ENCODE peak calls at places on chromosome 7, in seven cellular contexts. N, P, Y, Z, M, T and C are unnamed samples.

GRCh38 chr7:129163875-129164544 is 19.5 kb downstream of the TSPAN33 start:
- DNase-seq in N (no peak), P (no peak), Y (no peak), Z (peak; percentile 58), M (no peak), T (peak; percentile 34), C (peak; percentile 40)

GRCh38 chr7:44671069-44671468 is 64.6 kb downstream of the OGDH start:
- DNase-seq in N (no peak), P (no peak), Y (no peak), Z (no peak), M (no peak), T (no peak), C (no peak)

GRCh38 chr7:16144361-16144760 is 277.0 kb downstream of the CRPPA start:
- DNase-seq in N (no peak), P (no peak), Y (no peak), Z (no peak), M (no peak), T (no peak), C (no peak)

GRCh38 chr7:56053993-56054392 is 2.4 kb downstream of the CCT6A start:
- DNase-seq in N (no peak), P (no peak), Y (no peak), Z (no peak), M (no peak), T (no peak), C (no peak)

GRCh38 chr7:88401009-88401623 is 94.4 kb upstream of the STEAP4 start:
- DNase-seq in N (no peak), P (peak; percentile 15), Y (no peak), Z (peak; percentile 20), M (no peak), T (peak; percentile 16), C (peak; percentile 14)

GRCh38 chr7:99406557-99406956 is 1.8 kb downstream of the PDAP1 start:
- DNase-seq in N (no peak), P (no peak), Y (no peak), Z (no peak), M (no peak), T (no peak), C (no peak)

GRCh38 chr7:2512179-2512644 is 7.4 kb upstream of the LFNG start:
- DNase-seq in N (no peak), P (no peak), Y (no peak), Z (no peak), M (no peak), T (no peak), C (no peak)

GRCh38 chr7:80480566-80480965 is 31.3 kb downstream of the GNAT3 start:
- DNase-seq in N (no peak), P (no peak), Y (no peak), Z (no peak), M (no peak), T (peak; percentile 51), C (no peak)

GRCh38 chr7:39531818-39532217 is 34.4 kb upstream of the YAE1 start:
- DNase-seq in N (no peak), P (no peak), Y (no peak), Z (no peak), M (no peak), T (no peak), C (no peak)